ENCODE peak calls at places on chromosomes 11 and 22, in nine cellular contexts. One of them, this sample, is unnamed.

GRCh38 chr11:59263225-59263894 is 50.6 kb upstream of the MPEG1 start:
- DNase-seq in heart right ventricle: no peak
- DNase-seq in body of pancreas: peak
- DNase-seq in AG09309: no peak
- DNase-seq in BJ: no peak
- DNase-seq in transverse colon: peak
- DNase-seq in brain microvascular endothelial cell: no peak
- DNase-seq in endodermal cell: peak
- DNase-seq in mesendoderm: peak
- DNase-seq in this sample: peak

GRCh38 chr11:33936745-33937612 is 45.1 kb upstream of the LMO2 start:
- DNase-seq in heart right ventricle: peak
- DNase-seq in body of pancreas: peak
- DNase-seq in AG09309: peak
- DNase-seq in BJ: no peak
- DNase-seq in transverse colon: peak
- DNase-seq in brain microvascular endothelial cell: peak
- DNase-seq in endodermal cell: no peak
- DNase-seq in mesendoderm: peak
- DNase-seq in this sample: no peak

GRCh38 chr11:73358071-73358470 is 18.1 kb upstream of the RELT start:
- DNase-seq in heart right ventricle: no peak
- DNase-seq in body of pancreas: no peak
- DNase-seq in AG09309: no peak
- DNase-seq in BJ: no peak
- DNase-seq in transverse colon: no peak
- DNase-seq in brain microvascular endothelial cell: no peak
- DNase-seq in endodermal cell: no peak
- DNase-seq in mesendoderm: no peak
- DNase-seq in this sample: no peak

GRCh38 chr22:27719535-27720227 is 81.9 kb downstream of the MN1 start:
- DNase-seq in heart right ventricle: peak
- DNase-seq in body of pancreas: no peak
- DNase-seq in AG09309: no peak
- DNase-seq in BJ: no peak
- DNase-seq in transverse colon: no peak
- DNase-seq in brain microvascular endothelial cell: peak
- DNase-seq in endodermal cell: peak
- DNase-seq in mesendoderm: peak
- DNase-seq in this sample: peak

GRCh38 chr11:2792376-2793250 is 92.8 kb upstream of the KCNQ1OT1 start:
- DNase-seq in heart right ventricle: no peak
- DNase-seq in body of pancreas: peak
- DNase-seq in AG09309: no peak
- DNase-seq in BJ: no peak
- DNase-seq in transverse colon: peak
- DNase-seq in brain microvascular endothelial cell: no peak
- DNase-seq in endodermal cell: peak
- DNase-seq in mesendoderm: no peak
- DNase-seq in this sample: no peak

GRCh38 chr11:102566112-102566511 is 35.6 kb upstream of the MMP7 start:
- DNase-seq in heart right ventricle: no peak
- DNase-seq in body of pancreas: no peak
- DNase-seq in AG09309: no peak
- DNase-seq in BJ: no peak
- DNase-seq in transverse colon: no peak
- DNase-seq in brain microvascular endothelial cell: no peak
- DNase-seq in endodermal cell: no peak
- DNase-seq in mesendoderm: no peak
- DNase-seq in this sample: no peak

GRCh38 chr11:125110506-125110905 is 920 bp downstream of the TMEM218 start:
- DNase-seq in heart right ventricle: no peak
- DNase-seq in body of pancreas: no peak
- DNase-seq in AG09309: no peak
- DNase-seq in BJ: no peak
- DNase-seq in transverse colon: no peak
- DNase-seq in brain microvascular endothelial cell: no peak
- DNase-seq in endodermal cell: peak
- DNase-seq in mesendoderm: peak
- DNase-seq in this sample: no peak

GRCh38 chr11:26949846-26950245 is 44.1 kb upstream of the FIBIN start:
- DNase-seq in heart right ventricle: no peak
- DNase-seq in body of pancreas: no peak
- DNase-seq in AG09309: no peak
- DNase-seq in BJ: no peak
- DNase-seq in transverse colon: no peak
- DNase-seq in brain microvascular endothelial cell: peak
- DNase-seq in endodermal cell: no peak
- DNase-seq in mesendoderm: no peak
- DNase-seq in this sample: no peak

GRCh38 chr11:71305451-71306125 is 53.2 kb upstream of the SHANK2 start:
- DNase-seq in heart right ventricle: no peak
- DNase-seq in body of pancreas: no peak
- DNase-seq in AG09309: no peak
- DNase-seq in BJ: no peak
- DNase-seq in transverse colon: no peak
- DNase-seq in brain microvascular endothelial cell: no peak
- DNase-seq in endodermal cell: peak
- DNase-seq in mesendoderm: no peak
- DNase-seq in this sample: no peak

GRCh38 chr22:31055322-31056159 is 25.6 kb upstream of the SMTN start:
- DNase-seq in heart right ventricle: peak
- DNase-seq in body of pancreas: peak
- DNase-seq in AG09309: peak
- DNase-seq in BJ: peak
- DNase-seq in transverse colon: peak
- DNase-seq in brain microvascular endothelial cell: peak
- DNase-seq in endodermal cell: peak
- DNase-seq in mesendoderm: peak
- DNase-seq in this sample: peak

GRCh38 chr22:23712256-23712655 is 21.4 kb downstream of the RGL4 start:
- DNase-seq in heart right ventricle: no peak
- DNase-seq in body of pancreas: no peak
- DNase-seq in AG09309: no peak
- DNase-seq in BJ: no peak
- DNase-seq in transverse colon: no peak
- DNase-seq in brain microvascular endothelial cell: no peak
- DNase-seq in endodermal cell: no peak
- DNase-seq in mesendoderm: no peak
- DNase-seq in this sample: no peak

GRCh38 chr22:42889290-42889689 is 32.2 kb upstream of the ARFGAP3 start:
- DNase-seq in heart right ventricle: no peak
- DNase-seq in body of pancreas: no peak
- DNase-seq in AG09309: no peak
- DNase-seq in BJ: no peak
- DNase-seq in transverse colon: no peak
- DNase-seq in brain microvascular endothelial cell: no peak
- DNase-seq in endodermal cell: no peak
- DNase-seq in mesendoderm: no peak
- DNase-seq in this sample: no peak

GRCh38 chr22:40499187-40499753 is 128.9 kb downstream of the SGSM3 start:
- DNase-seq in heart right ventricle: no peak
- DNase-seq in body of pancreas: peak
- DNase-seq in AG09309: peak
- DNase-seq in BJ: peak
- DNase-seq in transverse colon: no peak
- DNase-seq in brain microvascular endothelial cell: peak
- DNase-seq in endodermal cell: no peak
- DNase-seq in mesendoderm: peak
- DNase-seq in this sample: no peak

GRCh38 chr11:112588252-112588668 is 327.6 kb upstream of the PLET1 start:
- DNase-seq in heart right ventricle: peak
- DNase-seq in body of pancreas: peak
- DNase-seq in AG09309: peak
- DNase-seq in BJ: peak
- DNase-seq in transverse colon: peak
- DNase-seq in brain microvascular endothelial cell: peak
- DNase-seq in endodermal cell: peak
- DNase-seq in mesendoderm: peak
- DNase-seq in this sample: peak
- H3K4me3 ChIP-seq in heart right ventricle: no peak
- H3K4me3 ChIP-seq in body of pancreas: no peak
- H3K4me3 ChIP-seq in AG09309: no peak
- H3K4me3 ChIP-seq in BJ: no peak
- H3K4me3 ChIP-seq in transverse colon: no peak
- H3K4me3 ChIP-seq in brain microvascular endothelial cell: no peak
- H3K4me3 ChIP-seq in endodermal cell: no peak
- H3K4me3 ChIP-seq in mesendoderm: no peak
- H3K4me3 ChIP-seq in this sample: no peak

GRCh38 chr11:46643531-46643930 is 26.2 kb downstream of the ATG13 start:
- DNase-seq in heart right ventricle: no peak
- DNase-seq in body of pancreas: no peak
- DNase-seq in AG09309: no peak
- DNase-seq in BJ: no peak
- DNase-seq in transverse colon: no peak
- DNase-seq in brain microvascular endothelial cell: no peak
- DNase-seq in endodermal cell: no peak
- DNase-seq in mesendoderm: no peak
- DNase-seq in this sample: no peak

GRCh38 chr11:46640034-46640788 is 22.9 kb downstream of the ATG13 start:
- DNase-seq in heart right ventricle: no peak
- DNase-seq in body of pancreas: no peak
- DNase-seq in AG09309: no peak
- DNase-seq in BJ: no peak
- DNase-seq in transverse colon: no peak
- DNase-seq in brain microvascular endothelial cell: no peak
- DNase-seq in endodermal cell: no peak
- DNase-seq in mesendoderm: no peak
- DNase-seq in this sample: no peak

GRCh38 chr11:46642627-46643335 is 25.4 kb downstream of the ATG13 start:
- DNase-seq in heart right ventricle: no peak
- DNase-seq in body of pancreas: no peak
- DNase-seq in AG09309: no peak
- DNase-seq in BJ: no peak
- DNase-seq in transverse colon: no peak
- DNase-seq in brain microvascular endothelial cell: no peak
- DNase-seq in endodermal cell: no peak
- DNase-seq in mesendoderm: peak
- DNase-seq in this sample: no peak

GRCh38 chr11:46639197-46639839 is 22.0 kb downstream of the ATG13 start:
- DNase-seq in heart right ventricle: no peak
- DNase-seq in body of pancreas: no peak
- DNase-seq in AG09309: no peak
- DNase-seq in BJ: no peak
- DNase-seq in transverse colon: no peak
- DNase-seq in brain microvascular endothelial cell: no peak
- DNase-seq in endodermal cell: no peak
- DNase-seq in mesendoderm: no peak
- DNase-seq in this sample: no peak

DNA sequence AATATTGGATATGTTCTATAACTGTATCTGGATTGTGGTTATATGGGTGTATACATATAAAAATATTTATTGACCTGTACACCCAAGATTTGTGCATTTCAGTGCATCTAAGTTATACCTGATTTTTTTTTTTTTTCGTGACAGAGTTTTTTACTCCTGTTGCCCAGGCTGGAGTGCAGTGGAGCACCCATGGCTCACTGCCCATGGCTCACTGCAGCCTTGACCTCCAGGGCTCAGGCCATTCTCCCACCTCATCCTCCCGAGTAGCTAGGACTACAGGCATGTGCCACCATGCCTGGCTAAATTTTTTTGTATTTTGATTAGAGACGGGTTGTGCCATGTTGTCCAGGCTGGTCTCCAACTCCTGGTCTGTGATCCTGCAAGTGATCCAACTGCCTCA is 24.3 kb downstream of the ATG13 start:
- DNase-seq in heart right ventricle: no peak
- DNase-seq in body of pancreas: no peak
- DNase-seq in AG09309: no peak
- DNase-seq in BJ: no peak
- DNase-seq in transverse colon: no peak
- DNase-seq in brain microvascular endothelial cell: no peak
- DNase-seq in endodermal cell: no peak
- DNase-seq in mesendoderm: no peak
- DNase-seq in this sample: no peak
- H3K4me3 ChIP-seq in heart right ventricle: no peak
- H3K4me3 ChIP-seq in body of pancreas: no peak
- H3K4me3 ChIP-seq in AG09309: no peak
- H3K4me3 ChIP-seq in BJ: no peak
- H3K4me3 ChIP-seq in transverse colon: no peak
- H3K4me3 ChIP-seq in brain microvascular endothelial cell: no peak
- H3K4me3 ChIP-seq in endodermal cell: no peak
- H3K4me3 ChIP-seq in mesendoderm: no peak
- H3K4me3 ChIP-seq in this sample: no peak

GRCh38 chr11:76382209-76382608 is 1.1 kb downstream of the GVQW3 start:
- DNase-seq in heart right ventricle: no peak
- DNase-seq in body of pancreas: no peak
- DNase-seq in AG09309: no peak
- DNase-seq in BJ: no peak
- DNase-seq in transverse colon: no peak
- DNase-seq in brain microvascular endothelial cell: no peak
- DNase-seq in endodermal cell: no peak
- DNase-seq in mesendoderm: peak
- DNase-seq in this sample: no peak
- H3K4me3 ChIP-seq in heart right ventricle: no peak
- H3K4me3 ChIP-seq in body of pancreas: peak
- H3K4me3 ChIP-seq in AG09309: no peak
- H3K4me3 ChIP-seq in BJ: no peak
- H3K4me3 ChIP-seq in transverse colon: no peak
- H3K4me3 ChIP-seq in brain microvascular endothelial cell: peak
- H3K4me3 ChIP-seq in endodermal cell: peak
- H3K4me3 ChIP-seq in mesendoderm: no peak
- H3K4me3 ChIP-seq in this sample: no peak

GRCh38 chr11:32118025-32118974 is 27.4 kb downstream of the RCN1 start:
- DNase-seq in heart right ventricle: no peak
- DNase-seq in body of pancreas: no peak
- DNase-seq in AG09309: no peak
- DNase-seq in BJ: no peak
- DNase-seq in transverse colon: no peak
- DNase-seq in brain microvascular endothelial cell: peak
- DNase-seq in endodermal cell: no peak
- DNase-seq in mesendoderm: no peak
- DNase-seq in this sample: no peak
- H3K4me3 ChIP-seq in heart right ventricle: no peak
- H3K4me3 ChIP-seq in body of pancreas: no peak
- H3K4me3 ChIP-seq in AG09309: no peak
- H3K4me3 ChIP-seq in BJ: no peak
- H3K4me3 ChIP-seq in transverse colon: no peak
- H3K4me3 ChIP-seq in brain microvascular endothelial cell: no peak
- H3K4me3 ChIP-seq in endodermal cell: no peak
- H3K4me3 ChIP-seq in mesendoderm: no peak
- H3K4me3 ChIP-seq in this sample: no peak

This sample was measured in H7.